ENCODE peak calls at places on chromosomes 2 and 18, in five cellular contexts. K, J, Y, D and O are unnamed samples.

GRCh38 chr18:74249181-74249968 is 42.4 kb downstream of the CYB5A start:
- DNase-seq in K (no peak), J (no peak), Y (no peak), D (no peak), O (no peak)

GRCh38 chr2:119744335-119744939 is 15.3 kb upstream of the PTPN4 start:
- DNase-seq in Y (no peak), J (no peak), D (no peak), K (no peak), O (no peak)

GRCh38 chr2:74063486-74063885 is 78.8 kb downstream of the TET3 start:
- DNase-seq in Y (no peak), J (no peak), D (no peak), K (no peak), O (no peak)

GRCh38 chr2:150204449-150204848 is 283.0 kb downstream of the RND3 start:
- DNase-seq in D (no peak), J (no peak), K (no peak), Y (no peak), O (no peak)

GRCh38 chr2:29719626-29720025 is 201.8 kb downstream of the ALK start:
- DNase-seq in Y (no peak), D (no peak), J (no peak), K (no peak), O (no peak)

GRCh38 chr2:195447353-195447975 is 209.6 kb upstream of the SLC39A10 start:
- DNase-seq in K (no peak), Y (peak; percentile 67), J (no peak), D (no peak), O (no peak)

GRCh38 chr2:105802587-105802986 is 57.9 kb downstream of the NCK2 start:
- DNase-seq in J (no peak), K (peak; percentile 34), Y (no peak), D (no peak), O (no peak)

GRCh38 chr2:72925328-72925943 is 8.1 kb downstream of the EMX1 start:
- DNase-seq in Y (no peak), D (no peak), K (no peak), J (no peak), O (no peak)

GRCh38 chr18:41155025-41155424 is 800.0 kb upstream of the PIK3C3 start:
- DNase-seq in J (no peak), Y (no peak), K (no peak), D (no peak), O (no peak)

GRCh38 chr2:1795842-1796580 is 51.7 kb upstream of the PXDN start:
- DNase-seq in J (no peak), Y (no peak), D (no peak), K (no peak), O (no peak)

GRCh38 chr18:47422524-47422923 is 171.1 kb upstream of the SKOR2 start:
- DNase-seq in K (no peak), J (no peak), Y (no peak), D (no peak), O (no peak)

GRCh38 chr18:27695509-27695908 is 481.4 kb downstream of the CDH2 start:
- DNase-seq in J (no peak), D (no peak), Y (no peak), K (no peak), O (no peak)

GRCh38 chr2:54724150-54724559 is 693 bp downstream of the EML6 start:
- DNase-seq in D (no peak), K (no peak), Y (no peak), J (no peak), O (no peak)

GRCh38 chr18:76691800-76692199 is 130.6 kb upstream of the ZNF236 start:
- DNase-seq in D (no peak), J (no peak), Y (no peak), K (no peak), O (no peak)

GRCh38 chr2:20225294-20226151 is 593 bp upstream of the SDC1 start:
- DNase-seq in D (no peak), Y (peak; percentile 89), K (peak; percentile 26), J (peak; percentile 51), O (peak; percentile 79)

GRCh38 chr2:193482557-193482956 is 1287.8 kb upstream of the TMEFF2 start:
- DNase-seq in Y (no peak), K (no peak), J (no peak), D (no peak), O (no peak)

GRCh38 chr2:158025263-158025996 is 76.2 kb upstream of the UPP2 start:
- DNase-seq in Y (no peak), K (no peak), J (no peak), D (no peak), O (no peak)

GRCh38 chr2:190664240-190664639 is 15.4 kb downstream of the NAB1 start:
- DNase-seq in J (no peak), Y (no peak), D (no peak), K (no peak), O (no peak)

GRCh38 chr2:31075936-31076590 is 62.2 kb downstream of the GALNT14 start:
- DNase-seq in J (no peak), K (no peak), Y (no peak), D (no peak), O (no peak)

GRCh38 chr2:233819884-233820765 is 34.2 kb downstream of the HJURP start:
- DNase-seq in J (no peak), Y (no peak), K (no peak), D (no peak), O (peak; percentile 34)

GRCh38 chr2:206212673-206213513 is 53.2 kb downstream of the EEF1B2 start:
- DNase-seq in J (no peak), D (no peak), K (no peak), Y (no peak), O (no peak)

GRCh38 chr18:39173022-39173421 is 1607.4 kb upstream of the CELF4 start:
- DNase-seq in J (no peak), D (no peak), K (no peak), Y (no peak), O (no peak)

GRCh38 chr2:85584857-85585780 is 888 bp downstream of the VAMP5 start:
- DNase-seq in Y (peak; percentile 49), K (no peak), D (peak; percentile 60), J (no peak), O (peak; percentile 60)

GRCh38 chr2:219552382-219553167 is 8.7 kb downstream of the TMEM198 start:
- DNase-seq in K (peak; percentile 81), J (peak; percentile 80), D (peak; percentile 92), Y (peak; percentile 94), O (peak; percentile 90)

GRCh38 chr18:5285326-5285725 is 10.2 kb downstream of the ZBTB14 start:
- DNase-seq in Y (no peak), J (peak; percentile 8), D (no peak), K (no peak), O (no peak)

GRCh38 chr2:18704224-18704623 is 114.9 kb upstream of the NT5C1B start:
- DNase-seq in J (no peak), D (no peak), K (no peak), Y (no peak), O (no peak)

GRCh38 chr18:67367540-67367939 is 149.0 kb downstream of the DSEL start:
- DNase-seq in K (no peak), J (no peak), Y (no peak), D (no peak), O (no peak)

GRCh38 chr2:10269711-10270610 is 32.7 kb upstream of the HPCAL1 start:
- DNase-seq in Y (peak; percentile 84), D (no peak), J (no peak), K (no peak), O (no peak)

GRCh38 chr2:23649819-23650218 is 264.8 kb downstream of the KLHL29 start:
- DNase-seq in D (no peak), K (no peak), J (peak; percentile 21), Y (no peak), O (no peak)

GRCh38 chr2:41610501-41611242 is 437.1 kb upstream of the PKDCC start:
- DNase-seq in D (no peak), K (no peak), J (peak; percentile 29), Y (no peak), O (no peak)

GRCh38 chr18:49612515-49613033 is 50.7 kb downstream of the LIPG start:
- DNase-seq in D (no peak), J (no peak), K (no peak), Y (no peak), O (no peak)